ENCODE peak calls at places on chromosomes 4 and X, in four cellular contexts. S is epithelial cell of proximal tubule, W is thoracic aorta, K is GM20000. N is an unnamed sample.

GRCh38 chr4:20829958-20830357 is 129.7 kb downstream of the PACRGL start:
- DNase-seq in S (no peak), W (no peak), K (no peak), N (no peak)

GRCh38 chrX:54640721-54641120 is 110.7 kb downstream of the GNL3L start:
- DNase-seq in K (no peak), S (no peak), W (no peak), N (no peak)

GRCh38 chr4:78591404-78591803 is 39.8 kb downstream of the ANXA3 start:
- DNase-seq in W (no peak), K (no peak), S (no peak), N (no peak)

GRCh38 chr4:175789632-175790031 is 22.4 kb downstream of the GPM6A start:
- DNase-seq in K (no peak), S (no peak), W (no peak), N (no peak)

GRCh38 chr4:1300466-1301455 is 11.1 kb downstream of the MAEA start:
- DNase-seq in K (no peak), W (no peak), S (no peak), N (peak; percentile 72)

GRCh38 chr4:177283167-177283566 is 26.5 kb upstream of the NEIL3 start:
- DNase-seq in K (no peak), S (no peak), W (no peak), N (no peak)

GRCh38 chr4:99811850-99812249 is 4.8 kb upstream of the DAPP1 start:
- DNase-seq in S (no peak), K (peak; percentile 21), W (no peak), N (no peak)

GRCh38 chr4:82773049-82773448 is 25.5 kb downstream of the SCD5 start:
- DNase-seq in W (no peak), K (no peak), S (no peak), N (no peak)

GRCh38 chr4:134531013-134531412 is 329.4 kb upstream of the PABPC4L start:
- DNase-seq in K (no peak), S (no peak), W (no peak), N (no peak)

GRCh38 chr4:173448919-173449641 is 50.2 kb upstream of the SCRG1 start:
- DNase-seq in W (no peak), S (no peak), K (peak; percentile 22), N (no peak)

GRCh38 chr4:182745268-182745667 is 171.9 kb downstream of the DCTD start:
- DNase-seq in S (no peak), K (no peak), W (no peak), N (no peak)

GRCh38 chr4:181731900-181732299 is 511.3 kb upstream of the TENM3 start:
- DNase-seq in S (no peak), K (no peak), W (no peak), N (no peak)

GRCh38 chr4:124173892-124174291 is 538.6 kb downstream of the ANKRD50 start:
- DNase-seq in S (no peak), W (no peak), K (no peak), N (no peak)

GRCh38 chrX:138026211-138026610 is 460.3 kb downstream of the ZIC3 start:
- DNase-seq in K (peak; percentile 7), S (no peak), W (no peak), N (no peak)

GRCh38 chr4:118586357-118586790 is 98.8 kb upstream of the METTL14 start:
- DNase-seq in S (no peak), W (no peak), K (no peak), N (no peak)

GRCh38 chr4:87419578-87420249 is 2.7 kb upstream of the NUDT9 start:
- DNase-seq in W (no peak), K (no peak), S (no peak), N (no peak)

GRCh38 chrX:102959471-102959870 is 22.4 kb downstream of the RAB40AL start:
- DNase-seq in K (no peak), W (no peak), S (no peak), N (no peak)
- TF ChIP-seq CTCF in K (no peak), W (no peak), S (no peak), N (no peak)

GRCh38 chr4:158581161-158581560 is 59.5 kb downstream of the RXFP1 start:
- DNase-seq in W (no peak), K (no peak), S (no peak), N (no peak)

GRCh38 chr4:158572608-158573007 is 50.9 kb downstream of the RXFP1 start:
- DNase-seq in W (no peak), S (no peak), K (no peak), N (no peak)

GRCh38 chr4:158580064-158580463 is 58.4 kb downstream of the RXFP1 start:
- DNase-seq in K (no peak), S (no peak), W (no peak), N (no peak)

DNA sequence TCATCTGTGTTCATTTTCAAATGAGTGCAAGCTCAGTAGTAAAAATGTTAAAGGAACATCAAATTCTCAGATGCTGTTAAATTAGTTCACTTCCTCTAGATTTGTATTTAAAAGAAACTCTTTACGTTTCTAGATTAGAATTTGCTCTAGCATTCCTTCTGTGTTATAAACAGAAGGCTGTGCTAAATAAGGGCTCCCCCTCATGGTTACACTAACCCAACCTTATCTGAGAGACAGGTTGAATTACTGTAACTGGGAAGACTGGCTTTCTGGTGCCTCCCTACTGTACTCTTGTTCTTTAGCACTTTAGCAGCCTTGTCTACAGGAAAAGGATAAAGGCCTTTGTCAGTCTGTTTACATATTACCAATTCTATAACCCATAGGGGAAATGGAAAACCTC is 56.8 kb downstream of the RXFP1 start:
- DNase-seq in S (no peak), K (no peak), W (no peak), N (no peak)
- TF ChIP-seq CTCF in S (peak; percentile 54), K (peak; percentile 9), W (no peak), N (no peak)

DNA sequence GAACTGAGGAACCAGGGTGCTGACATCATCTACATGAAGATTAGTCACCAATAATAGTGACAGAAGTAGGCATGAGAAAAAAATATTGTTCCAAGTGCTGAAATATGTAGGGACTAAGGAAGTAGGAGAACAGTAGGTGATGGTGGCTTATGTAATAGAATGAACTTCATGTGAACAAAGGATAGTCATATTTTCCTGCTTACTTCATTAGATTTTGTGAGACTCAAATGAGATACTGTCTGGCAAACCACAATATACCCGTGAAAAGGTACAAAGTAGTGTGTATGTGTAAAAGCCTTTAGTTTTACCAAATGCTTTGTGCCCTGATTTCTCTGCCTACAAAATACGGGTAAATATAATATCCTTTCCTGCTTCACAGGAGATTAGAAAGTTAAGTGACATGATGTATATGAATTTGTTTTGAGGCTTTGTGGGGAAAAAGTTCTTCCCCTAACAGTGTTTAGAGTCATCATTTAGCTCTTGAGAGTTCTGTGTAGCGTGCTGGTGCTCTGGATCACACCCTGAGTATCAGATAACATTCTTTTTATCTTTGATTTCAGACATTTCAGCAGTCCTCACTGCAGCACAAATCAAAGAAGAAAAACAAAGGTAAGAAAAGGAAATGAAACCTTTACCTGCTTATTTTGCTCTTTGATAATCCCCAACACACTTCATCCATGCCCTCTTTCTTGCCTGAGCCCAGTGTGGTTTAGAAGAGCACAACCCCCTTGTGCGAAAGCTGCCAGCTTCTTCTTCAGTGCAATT is 67.9 kb downstream of the KLHL34 start:
- DNase-seq in S (no peak), K (no peak), W (no peak), N (no peak)
- TF ChIP-seq CTCF in S (no peak), K (no peak), W (no peak), N (no peak)

GRCh38 chrX:73943900-73944581 is 359.9 kb upstream of the ZCCHC13 start:
- DNase-seq in S (no peak), K (peak; percentile 73), W (peak; percentile 33), N (peak; percentile 25)
- TF ChIP-seq CTCF in S (no peak), K (no peak), W (no peak), N (no peak)